ENCODE peak calls at places on chromosome 19, in five cellular contexts. D, C, T, S and N are unnamed samples.

GRCh38 chr19:53703361-53703760 is 71.6 kb downstream of the DPRX start:
- DNase-seq in S (no peak), C (no peak), D (no peak), T (no peak), N (no peak)

GRCh38 chr19:13783565-13784500 is 9.6 kb downstream of the C19orf53 start:
- DNase-seq in T (no peak), C (no peak), S (no peak), D (no peak), N (no peak)

GRCh38 chr19:1324792-1325567 is 39.3 kb downstream of the EFNA2 start:
- DNase-seq in C (peak; percentile 78), D (peak; percentile 41), T (no peak), S (peak; percentile 25), N (no peak)

GRCh38 chr19:18415177-18415867 is 3.9 kb upstream of the SSBP4 start:
- DNase-seq in D (no peak), S (no peak), C (peak; percentile 78), T (peak; percentile 91), N (no peak)

GRCh38 chr19:13842294-13843103 is 34.4 kb upstream of the NANOS3 start:
- DNase-seq in S (no peak), D (peak; percentile 84), T (peak; percentile 52), C (peak; percentile 81), N (peak; percentile 76)

GRCh38 chr19:18321729-18322091 is 1.2 kb downstream of the LSM4 start:
- DNase-seq in T (peak; percentile 43), D (no peak), S (no peak), C (no peak), N (no peak)

GRCh38 chr19:40217027-40217810 is 965 bp downstream of the TTC9B start:
- DNase-seq in S (no peak), T (no peak), C (no peak), D (peak; percentile 38), N (no peak)

GRCh38 chr19:41537789-41538188 is 38.2 kb upstream of the CEACAM21 start:
- DNase-seq in S (no peak), T (no peak), C (peak; percentile 19), D (no peak), N (no peak)

GRCh38 chr19:48553676-48554384 is 1.9 kb downstream of the SULT2B1 start:
- DNase-seq in D (peak; percentile 58), C (peak; percentile 97), S (no peak), T (no peak), N (no peak)

GRCh38 chr19:5115771-5116202 is 146.9 kb downstream of the KDM4B start:
- DNase-seq in T (no peak), C (no peak), S (peak; percentile 84), D (no peak), N (no peak)

GRCh38 chr19:12090807-12091206 is 26.3 kb downstream of the ZNF844 start:
- DNase-seq in S (no peak), C (peak; percentile 50), D (peak; percentile 72), T (peak; percentile 69), N (peak; percentile 27)

GRCh38 chr19:21115430-21115829 is 26.4 kb upstream of the ZNF431 start:
- DNase-seq in D (no peak), C (no peak), S (no peak), T (no peak), N (no peak)

GRCh38 chr19:42115219-42115618 is 17.0 kb downstream of the POU2F2 start:
- DNase-seq in T (no peak), D (no peak), C (no peak), S (no peak), N (no peak)

GRCh38 chr19:34041922-34042521 is 130.3 kb upstream of the LSM14A start:
- DNase-seq in S (peak; percentile 5), D (peak; percentile 74), T (peak; percentile 3), C (peak; percentile 59), N (peak; percentile 48)

GRCh38 chr19:58304255-58304654 is 922 bp upstream of the ERVK3-1 start:
- DNase-seq in S (no peak), T (no peak), D (no peak), C (no peak), N (no peak)

GRCh38 chr19:246551-246950 is 44.7 kb downstream of the PLPP2 start:
- DNase-seq in C (no peak), T (no peak), S (no peak), D (no peak), N (no peak)

GRCh38 chr19:10305139-10305806 is 4.3 kb downstream of the ZGLP1 start:
- DNase-seq in S (no peak), T (peak; percentile 78), C (peak; percentile 76), D (no peak), N (no peak)

GRCh38 chr19:52336976-52337375 is 933 bp downstream of the ZNF610 start:
- DNase-seq in D (no peak), T (no peak), S (no peak), C (peak; percentile 4), N (no peak)

GRCh38 chr19:3538965-3539742 is at the start of gene TEKTIP1:
- DNase-seq in D (no peak), C (no peak), T (no peak), S (no peak), N (no peak)

GRCh38 chr19:6100284-6100915 is 9.9 kb downstream of the RFX2 start:
- DNase-seq in D (no peak), C (no peak), S (no peak), T (peak; percentile 92), N (no peak)

GRCh38 chr19:17240062-17240854 is 5.5 kb downstream of the NR2F6 start:
- DNase-seq in T (no peak), C (no peak), S (no peak), D (no peak), N (no peak)

GRCh38 chr19:1248454-1249297 is at the start of gene MIDN:
- DNase-seq in D (peak; percentile 84), T (peak; percentile 77), C (peak; percentile 89), S (no peak), N (peak; percentile 78)

GRCh38 chr19:30064021-30064699 is 122.1 kb downstream of the URI1 start:
- DNase-seq in D (no peak), T (no peak), C (no peak), S (no peak), N (no peak)

GRCh38 chr19:35362261-35363000 is 4.2 kb downstream of the FFAR3 start:
- DNase-seq in D (no peak), C (no peak), S (no peak), T (no peak), N (no peak)

GRCh38 chr19:14763497-14764145 is 14.7 kb downstream of the ADGRE2 start:
- DNase-seq in S (no peak), D (no peak), C (no peak), T (no peak), N (no peak)

GRCh38 chr19:50703915-50704548 is 15.6 kb downstream of the SHANK1 start:
- DNase-seq in C (no peak), S (no peak), D (no peak), T (no peak), N (no peak)

GRCh38 chr19:49635530-49636229 is 4.3 kb downstream of the RRAS start:
- DNase-seq in S (no peak), C (peak; percentile 23), D (no peak), T (no peak), N (no peak)

GRCh38 chr19:21835429-21835809 is 563 bp downstream of the ZNF43 start:
- DNase-seq in D (no peak), T (no peak), S (no peak), C (no peak), N (no peak)

GRCh38 chr19:3324405-3324856 is 42.0 kb upstream of the NFIC start:
- DNase-seq in T (no peak), D (peak; percentile 72), S (no peak), C (peak; percentile 43), N (peak; percentile 58)

GRCh38 chr19:4851551-4852290 is 15.7 kb downstream of the PLIN3 start:
- DNase-seq in D (peak; percentile 72), C (peak; percentile 53), S (no peak), T (peak; percentile 18), N (peak; percentile 69)

GRCh38 chr19:13463296-13463695 is 43.0 kb downstream of the CACNA1A start:
- DNase-seq in C (peak; percentile 11), D (no peak), T (no peak), S (no peak), N (no peak)

GRCh38 chr19:36265856-36266374 is 51.0 kb downstream of the ZNF146 start:
- DNase-seq in C (no peak), S (no peak), T (no peak), D (no peak), N (no peak)

GRCh38 chr19:53883741-53884140 is 1.7 kb downstream of the PRKCG start:
- DNase-seq in S (no peak), C (no peak), D (no peak), T (no peak), N (no peak)

GRCh38 chr19:7917292-7918061 is 2.7 kb upstream of the SNAPC2 start:
- DNase-seq in T (no peak), S (no peak), D (no peak), C (peak; percentile 62), N (no peak)

GRCh38 chr19:45599286-45599685 is 2.7 kb downstream of the GPR4 start:
- DNase-seq in S (no peak), T (no peak), C (no peak), D (no peak), N (no peak)

GRCh38 chr19:57190301-57190700 is 999 bp upstream of the ZNF264 start:
- DNase-seq in C (no peak), D (no peak), S (no peak), T (no peak), N (no peak)

GRCh38 chr19:31355330-31356289 is 6.4 kb upstream of the TSHZ3 start:
- DNase-seq in D (no peak), T (no peak), C (no peak), S (no peak), N (no peak)